ENCODE peak calls at places on chromosome 15, in six cellular contexts. Q is sigmoid colon; O is CD4-positive, alpha-beta memory T cell; F is stimulated activated CD4-positive, alpha-beta T cell treated with anti-CD3 and anti-CD28 coated beads, Interleukin-4, amount 100 ng/mL, for 24 hours; E is NAMALWA; B is activated T-cell treated with anti-CD3 and anti-CD28 coated beads for 1 hour. Z is an unnamed sample.
A peak's percentile ranks its signal among the peaks of the same experiment; 100 is the strongest.

GRCh38 chr15:69834256-69834655 is 263.5 kb downstream of the TLE3 start:
- DNase-seq in Q (no peak), O (no peak), F (no peak), E (no peak), B (no peak), Z (no peak)

GRCh38 chr15:31384568-31384967 is 57.9 kb downstream of the KLF13 start:
- DNase-seq in Q (no peak), O (no peak), F (no peak), E (no peak), B (no peak), Z (no peak)

GRCh38 chr15:77282333-77282732 is 137.6 kb downstream of the PEAK1 start:
- DNase-seq in Q (peak; percentile 69), O (no peak), F (no peak), E (no peak), B (no peak), Z (no peak)

GRCh38 chr15:99514306-99514705 is 51.5 kb upstream of the MEF2A start:
- DNase-seq in Q (no peak), O (no peak), F (no peak), E (peak; percentile 37), B (no peak), Z (peak; percentile 39)

GRCh38 chr15:59315914-59316428 is 56.7 kb downstream of the MYO1E start:
- DNase-seq in Q (no peak), O (no peak), F (no peak), E (no peak), B (no peak), Z (no peak)

GRCh38 chr15:82875411-82876003 is 66.1 kb downstream of the WHAMM start:
- DNase-seq in Q (no peak), O (no peak), F (no peak), E (no peak), B (no peak), Z (no peak)

GRCh38 chr15:69391046-69391757 is 22.9 kb upstream of the KIF23 start:
- DNase-seq in Q (peak; percentile 7), O (no peak), F (no peak), E (no peak), B (no peak), Z (no peak)

GRCh38 chr15:66294157-66294931 is 976 bp downstream of the DIS3L start:
- DNase-seq in Q (no peak), O (no peak), F (peak; percentile 28), E (peak; percentile 85), B (no peak), Z (peak; percentile 33)

GRCh38 chr15:44775923-44776322 is 39.6 kb downstream of the TRIM69 start:
- DNase-seq in Q (no peak), O (no peak), F (no peak), E (peak; percentile 88), B (no peak), Z (no peak)

GRCh38 chr15:74988007-74988800 is 7.2 kb upstream of the SCAMP5 start:
- DNase-seq in Q (no peak), O (no peak), F (peak; percentile 26), E (peak; percentile 66), B (peak; percentile 15), Z (peak; percentile 73)

GRCh38 chr15:52714968-52715367 is 35.8 kb upstream of the ATOSA start:
- DNase-seq in Q (no peak), O (no peak), F (no peak), E (no peak), B (no peak), Z (no peak)

GRCh38 chr15:40807028-40807887 is at the start of the genes DNAJC17 and ZFYVE19:
- DNase-seq in Q (peak; percentile 98), O (peak; percentile 91), F (peak; percentile 96), E (peak; percentile 98), B (peak; percentile 94), Z (peak; percentile 97)

GRCh38 chr15:78044407-78045155 is 32.9 kb downstream of the TBC1D2B start:
- DNase-seq in Q (no peak), O (peak; percentile 50), F (no peak), E (no peak), B (no peak), Z (no peak)

GRCh38 chr15:53588773-53589172 is 170.7 kb downstream of the WDR72 start:
- DNase-seq in Q (no peak), O (no peak), F (no peak), E (no peak), B (no peak), Z (no peak)

Z was measured in activated naive CD4-positive, alpha-beta T cell treated with anti-CD3 and anti-CD28 coated beads for 36 hours.